ENCODE peak calls at places on chromosome 13, in four cellular contexts. One of them, this sample, is unnamed.

GRCh38 chr13:98507060-98507797 is 69.7 kb downstream of the STK24 start:
- DNase-seq in ascending aorta: peak
- DNase-seq in IMR-90: no peak
- DNase-seq in tibial artery: no peak
- DNase-seq in this sample: no peak

GRCh38 chr13:87153371-87153770 is 517.8 kb upstream of the SLITRK5 start:
- DNase-seq in ascending aorta: no peak
- DNase-seq in tibial artery: no peak
- DNase-seq in IMR-90: no peak
- DNase-seq in this sample: no peak

GRCh38 chr13:57787058-57787791 is 155.7 kb downstream of the PCDH17 start:
- DNase-seq in IMR-90: no peak
- DNase-seq in ascending aorta: no peak
- DNase-seq in tibial artery: no peak
- DNase-seq in this sample: no peak

GRCh38 chr13:32045963-32046785 is 14.6 kb downstream of the FRY start:
- DNase-seq in tibial artery: no peak
- DNase-seq in IMR-90: peak
- DNase-seq in ascending aorta: no peak
- DNase-seq in this sample: no peak

GRCh38 chr13:74280795-74281490 is 146.7 kb upstream of the KLF12 start:
- DNase-seq in IMR-90: peak
- DNase-seq in ascending aorta: no peak
- DNase-seq in tibial artery: no peak
- DNase-seq in this sample: no peak

GRCh38 chr13:33676045-33676699 is 141.8 kb upstream of the RFC3 start:
- DNase-seq in IMR-90: no peak
- DNase-seq in ascending aorta: no peak
- DNase-seq in tibial artery: no peak
- DNase-seq in this sample: no peak

GRCh38 chr13:100543872-100544602 is 44.6 kb downstream of the GGACT start:
- DNase-seq in tibial artery: peak
- DNase-seq in ascending aorta: peak
- DNase-seq in IMR-90: no peak
- DNase-seq in this sample: no peak

GRCh38 chr13:102376314-102376713 is 25.5 kb downstream of the FGF14 start:
- DNase-seq in tibial artery: no peak
- DNase-seq in IMR-90: no peak
- DNase-seq in ascending aorta: no peak
- DNase-seq in this sample: no peak

GRCh38 chr13:72808917-72809500 is 27.1 kb downstream of the PIBF1 start:
- DNase-seq in IMR-90: peak
- DNase-seq in ascending aorta: no peak
- DNase-seq in tibial artery: no peak
- DNase-seq in this sample: no peak

GRCh38 chr13:98475521-98475920 is 101.4 kb downstream of the STK24 start:
- DNase-seq in ascending aorta: no peak
- DNase-seq in tibial artery: no peak
- DNase-seq in IMR-90: no peak
- DNase-seq in this sample: no peak

GRCh38 chr13:76892488-76892887 is 6.3 kb upstream of the KCTD12 start:
- DNase-seq in ascending aorta: no peak
- DNase-seq in IMR-90: no peak
- DNase-seq in tibial artery: no peak
- DNase-seq in this sample: no peak

GRCh38 chr13:44098559-44098958 is 218.9 kb downstream of the LACC1 start:
- DNase-seq in ascending aorta: no peak
- DNase-seq in IMR-90: no peak
- DNase-seq in tibial artery: no peak
- DNase-seq in this sample: no peak

GRCh38 chr13:23949200-23949599 is 51.9 kb upstream of the C1QTNF9B start:
- DNase-seq in IMR-90: no peak
- DNase-seq in ascending aorta: no peak
- DNase-seq in tibial artery: no peak
- DNase-seq in this sample: no peak

GRCh38 chr13:81791636-81792035 is 1450.7 kb upstream of the SPRY2 start:
- DNase-seq in IMR-90: no peak
- DNase-seq in ascending aorta: no peak
- DNase-seq in tibial artery: no peak
- DNase-seq in this sample: no peak

GRCh38 chr13:109684084-109684835 is 102.1 kb downstream of the IRS2 start:
- DNase-seq in ascending aorta: no peak
- DNase-seq in tibial artery: no peak
- DNase-seq in IMR-90: no peak
- DNase-seq in this sample: no peak

GRCh38 chr13:66859078-66859477 is 371.1 kb downstream of the PCDH9 start:
- DNase-seq in tibial artery: no peak
- DNase-seq in IMR-90: peak
- DNase-seq in ascending aorta: no peak
- DNase-seq in this sample: no peak

GRCh38 chr13:75226755-75227435 is 255.1 kb downstream of the TBC1D4 start:
- DNase-seq in tibial artery: no peak
- DNase-seq in ascending aorta: no peak
- DNase-seq in IMR-90: peak
- DNase-seq in this sample: no peak

GRCh38 chr13:47463726-47464125 is 537.3 kb downstream of the SUCLA2 start:
- DNase-seq in IMR-90: peak
- DNase-seq in tibial artery: no peak
- DNase-seq in ascending aorta: no peak
- DNase-seq in this sample: no peak

GRCh38 chr13:38002596-38002995 is 133.0 kb upstream of the TRPC4 start:
- DNase-seq in ascending aorta: no peak
- DNase-seq in tibial artery: no peak
- DNase-seq in IMR-90: no peak
- DNase-seq in this sample: no peak

GRCh38 chr13:99425485-99426341 is 75.6 kb upstream of the TM9SF2 start:
- DNase-seq in ascending aorta: no peak
- DNase-seq in tibial artery: no peak
- DNase-seq in IMR-90: no peak
- DNase-seq in this sample: no peak

GRCh38 chr13:59633290-59633689 is 530.4 kb downstream of the DIAPH3 start:
- DNase-seq in tibial artery: no peak
- DNase-seq in IMR-90: no peak
- DNase-seq in ascending aorta: no peak
- DNase-seq in this sample: no peak

GRCh38 chr13:19862511-19863313 is 737 bp downstream of the ZMYM5 start:
- DNase-seq in IMR-90: peak
- DNase-seq in tibial artery: peak
- DNase-seq in ascending aorta: peak
- DNase-seq in this sample: peak

GRCh38 chr13:98406971-98407370 is 169.9 kb downstream of the STK24 start:
- DNase-seq in ascending aorta: peak
- DNase-seq in tibial artery: no peak
- DNase-seq in IMR-90: no peak
- DNase-seq in this sample: no peak

GRCh38 chr13:48647625-48648024 is 6.1 kb upstream of the CYSLTR2 start:
- DNase-seq in tibial artery: no peak
- DNase-seq in IMR-90: no peak
- DNase-seq in ascending aorta: no peak
- DNase-seq in this sample: no peak

GRCh38 chr13:86051134-86052103 is 252.2 kb upstream of the SLITRK6 start:
- DNase-seq in IMR-90: no peak
- DNase-seq in tibial artery: no peak
- DNase-seq in ascending aorta: no peak
- DNase-seq in this sample: no peak

GRCh38 chr13:110179116-110179857 is 127.7 kb downstream of the COL4A1 start:
- DNase-seq in IMR-90: no peak
- DNase-seq in tibial artery: no peak
- DNase-seq in ascending aorta: no peak
- DNase-seq in this sample: no peak

GRCh38 chr13:101751488-101751887 is 299.0 kb downstream of the ITGBL1 start:
- DNase-seq in ascending aorta: no peak
- DNase-seq in tibial artery: no peak
- DNase-seq in IMR-90: peak
- DNase-seq in this sample: no peak

GRCh38 chr13:66849706-66850105 is 380.4 kb downstream of the PCDH9 start:
- DNase-seq in tibial artery: no peak
- DNase-seq in ascending aorta: no peak
- DNase-seq in IMR-90: no peak
- DNase-seq in this sample: no peak

GRCh38 chr13:109749365-109749764 is 37.0 kb downstream of the IRS2 start:
- DNase-seq in tibial artery: no peak
- DNase-seq in IMR-90: no peak
- DNase-seq in ascending aorta: no peak
- DNase-seq in this sample: no peak

GRCh38 chr13:19665427-19665859 is 32.0 kb downstream of the MPHOSPH8 start:
- DNase-seq in IMR-90: no peak
- DNase-seq in tibial artery: no peak
- DNase-seq in ascending aorta: no peak
- DNase-seq in this sample: no peak

GRCh38 chr13:82566864-82567263 is 1315.4 kb downstream of the SLITRK1 start:
- DNase-seq in tibial artery: no peak
- DNase-seq in IMR-90: no peak
- DNase-seq in ascending aorta: no peak
- DNase-seq in this sample: no peak

GRCh38 chr13:80551650-80552497 is 210.9 kb upstream of the SPRY2 start:
- DNase-seq in IMR-90: no peak
- DNase-seq in tibial artery: no peak
- DNase-seq in ascending aorta: no peak
- DNase-seq in this sample: no peak
- TF ChIP-seq CTCF in IMR-90: no peak
- TF ChIP-seq CTCF in tibial artery: no peak
- TF ChIP-seq CTCF in ascending aorta: no peak
- TF ChIP-seq CTCF in this sample: no peak

DNA sequence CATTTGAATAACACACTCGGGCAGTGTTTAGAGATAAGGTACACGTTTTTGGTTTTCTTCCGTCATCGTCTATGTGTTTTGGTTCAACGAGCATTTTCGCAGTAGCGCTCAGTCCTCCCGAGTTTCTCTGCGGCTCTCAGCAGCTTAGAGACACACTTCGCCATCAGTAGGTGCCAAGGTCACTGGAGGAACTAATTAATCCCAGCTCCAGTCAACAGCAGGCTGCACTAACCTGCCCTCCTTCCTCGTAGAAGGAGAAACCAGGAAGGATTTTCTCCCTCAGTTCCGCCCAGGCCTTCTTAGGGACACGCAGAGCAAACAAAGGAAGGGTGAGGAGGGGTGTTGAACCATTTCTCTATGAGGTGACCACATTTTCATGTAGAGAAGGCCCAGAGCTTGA is 12.6 kb downstream of the MBNL2 start:
- DNase-seq in tibial artery: no peak
- DNase-seq in ascending aorta: no peak
- DNase-seq in IMR-90: no peak
- DNase-seq in this sample: no peak
- H3K27ac ChIP-seq in tibial artery: no peak
- H3K27ac ChIP-seq in ascending aorta: no peak
- H3K27ac ChIP-seq in IMR-90: no peak
- H3K27ac ChIP-seq in this sample: peak

GRCh38 chr13:26378116-26378515 is 124.2 kb downstream of the CDK8 start:
- DNase-seq in ascending aorta: no peak
- DNase-seq in tibial artery: no peak
- DNase-seq in IMR-90: no peak
- DNase-seq in this sample: no peak

GRCh38 chr13:26380930-26381329 is 127.0 kb downstream of the CDK8 start:
- DNase-seq in tibial artery: no peak
- DNase-seq in ascending aorta: no peak
- DNase-seq in IMR-90: no peak
- DNase-seq in this sample: no peak

GRCh38 chr13:26379831-26380230 is 125.9 kb downstream of the CDK8 start:
- DNase-seq in ascending aorta: no peak
- DNase-seq in tibial artery: no peak
- DNase-seq in IMR-90: no peak
- DNase-seq in this sample: no peak

GRCh38 chr13:26376430-26376829 is 122.5 kb downstream of the CDK8 start:
- DNase-seq in tibial artery: no peak
- DNase-seq in ascending aorta: no peak
- DNase-seq in IMR-90: no peak
- DNase-seq in this sample: no peak

GRCh38 chr13:26377038-26377437 is 123.1 kb downstream of the CDK8 start:
- DNase-seq in ascending aorta: no peak
- DNase-seq in tibial artery: no peak
- DNase-seq in IMR-90: peak
- DNase-seq in this sample: no peak
- TF ChIP-seq CTCF in ascending aorta: peak
- TF ChIP-seq CTCF in tibial artery: no peak
- TF ChIP-seq CTCF in IMR-90: peak
- TF ChIP-seq CTCF in this sample: no peak

GRCh38 chr13:106213028-106213427 is 322.4 kb downstream of the EFNB2 start:
- DNase-seq in tibial artery: no peak
- DNase-seq in IMR-90: no peak
- DNase-seq in ascending aorta: no peak
- DNase-seq in this sample: no peak
- H3K27ac ChIP-seq in tibial artery: no peak
- H3K27ac ChIP-seq in IMR-90: peak
- H3K27ac ChIP-seq in ascending aorta: no peak
- H3K27ac ChIP-seq in this sample: no peak

GRCh38 chr13:40534456-40534855 is 132.0 kb downstream of the FOXO1 start:
- DNase-seq in ascending aorta: no peak
- DNase-seq in tibial artery: no peak
- DNase-seq in IMR-90: no peak
- DNase-seq in this sample: no peak
- TF ChIP-seq CTCF in ascending aorta: no peak
- TF ChIP-seq CTCF in tibial artery: no peak
- TF ChIP-seq CTCF in IMR-90: no peak
- TF ChIP-seq CTCF in this sample: no peak

DNA sequence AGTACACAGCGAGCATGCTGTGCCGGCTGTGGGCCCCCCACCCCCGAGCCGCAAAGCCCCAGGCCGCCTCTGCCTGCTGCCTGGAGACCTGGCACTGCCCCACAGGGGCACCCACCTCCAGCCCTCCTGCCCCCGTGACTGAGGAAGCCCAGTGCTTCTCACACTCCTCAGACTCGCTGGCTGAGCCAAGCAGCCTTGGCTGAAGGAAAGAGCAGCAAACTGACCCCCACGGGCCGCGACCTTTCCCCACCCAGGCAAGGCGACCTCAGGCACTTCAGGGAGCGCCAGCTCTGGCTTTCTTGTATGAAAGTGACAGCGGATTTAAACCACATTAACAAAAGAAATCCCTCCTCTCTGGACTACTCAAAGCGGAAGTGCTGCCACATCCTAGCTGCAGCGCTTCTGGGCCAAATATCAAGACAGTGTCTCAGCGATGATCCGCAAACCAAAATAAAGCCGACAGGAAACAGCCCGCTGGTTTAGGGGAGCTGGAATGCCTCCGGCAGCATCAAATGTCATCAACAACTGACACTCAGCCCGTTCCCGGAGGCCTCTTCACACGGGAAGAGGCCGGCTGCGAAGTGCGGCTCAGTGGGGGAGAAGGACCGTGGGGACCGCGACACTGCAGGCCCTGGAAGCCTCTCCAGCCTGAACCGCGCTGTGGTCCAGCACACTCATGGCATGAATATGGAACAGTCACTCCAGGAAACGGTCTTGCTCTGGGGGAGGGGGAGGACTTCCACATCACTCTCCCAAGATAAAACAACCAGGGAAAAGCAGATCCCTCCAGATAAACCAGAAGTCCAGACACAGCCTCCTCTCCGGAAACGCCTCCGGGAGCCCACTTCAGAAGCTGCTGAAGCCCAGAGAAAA is 1.5 kb downstream of the RASA3 start:
- DNase-seq in ascending aorta: peak
- DNase-seq in tibial artery: peak
- DNase-seq in IMR-90: peak
- DNase-seq in this sample: peak
- H3K27ac ChIP-seq in ascending aorta: peak
- H3K27ac ChIP-seq in tibial artery: peak
- H3K27ac ChIP-seq in IMR-90: peak
- H3K27ac ChIP-seq in this sample: peak

GRCh38 chr13:104534847-104535246 is 1468.6 kb upstream of the SLC10A2 start:
- DNase-seq in tibial artery: no peak
- DNase-seq in IMR-90: no peak
- DNase-seq in ascending aorta: no peak
- DNase-seq in this sample: no peak
- TF ChIP-seq CTCF in tibial artery: no peak
- TF ChIP-seq CTCF in IMR-90: no peak
- TF ChIP-seq CTCF in ascending aorta: no peak
- TF ChIP-seq CTCF in this sample: no peak